ENCODE peak calls at places on chromosome 7, in four cellular contexts. N, H, L and W are unnamed samples.

GRCh38 chr7:43302211-43302711 is 189.8 kb downstream of the HECW1 start:
- DNase-seq in N (no peak), H (peak), L (no peak), W (no peak)

GRCh38 chr7:136062625-136063336 is 85.6 kb upstream of the MTPN start:
- DNase-seq in N (no peak), H (no peak), L (no peak), W (no peak)

GRCh38 chr7:95758187-95758586 is 14.2 kb upstream of the DYNC1I1 start:
- DNase-seq in N (no peak), H (no peak), L (no peak), W (no peak)

GRCh38 chr7:22821702-22822485 is 755 bp downstream of the TOMM7 start:
- DNase-seq in N (no peak), H (no peak), L (peak), W (no peak)

GRCh38 chr7:124908258-124908657 is 21.4 kb downstream of the POT1 start:
- DNase-seq in N (no peak), H (no peak), L (no peak), W (no peak)

GRCh38 chr7:43669286-43670081 is 59.8 kb downstream of the COA1 start:
- DNase-seq in N (no peak), H (no peak), L (peak), W (no peak)

GRCh38 chr7:152902054-152902453 is 142.5 kb downstream of the ACTR3B start:
- DNase-seq in N (no peak), H (no peak), L (no peak), W (no peak)

GRCh38 chr7:27110977-27111752 is 8.7 kb upstream of the HOXA2 start:
- DNase-seq in N (no peak), H (no peak), L (no peak), W (no peak)

GRCh38 chr7:75696263-75697037 is 42.3 kb downstream of the HIP1 start:
- DNase-seq in N (no peak), H (no peak), L (no peak), W (no peak)

GRCh38 chr7:107501593-107501992 is 31.7 kb downstream of the GPR22 start:
- DNase-seq in N (no peak), H (peak), L (peak), W (no peak)

GRCh38 chr7:30829476-30829875 is 58.3 kb downstream of the MINDY4 start:
- DNase-seq in N (no peak), H (no peak), L (no peak), W (no peak)

GRCh38 chr7:30828591-30828990 is 57.4 kb downstream of the MINDY4 start:
- DNase-seq in N (no peak), H (no peak), L (no peak), W (no peak)

GRCh38 chr7:30831936-30832335 is 60.7 kb downstream of the MINDY4 start:
- DNase-seq in N (no peak), H (no peak), L (no peak), W (no peak)

GRCh38 chr7:30835396-30835915 is 64.2 kb downstream of the MINDY4 start:
- DNase-seq in N (no peak), H (no peak), L (no peak), W (no peak)

GRCh38 chr7:30831227-30831626 is 60.0 kb downstream of the MINDY4 start:
- DNase-seq in N (no peak), H (no peak), L (no peak), W (no peak)
- TF ChIP-seq POLR2AphosphoS5 in N (no peak), H (no peak), L (no peak), W (no peak)

GRCh38 chr7:2820508-2820934 is 23.6 kb downstream of the GNA12 start:
- DNase-seq in N (no peak), H (peak), L (no peak), W (no peak)

GRCh38 chr7:2823124-2823523 is 21.0 kb downstream of the GNA12 start:
- DNase-seq in N (no peak), H (no peak), L (no peak), W (no peak)

GRCh38 chr7:2819954-2820397 is 24.1 kb downstream of the GNA12 start:
- DNase-seq in N (no peak), H (no peak), L (no peak), W (no peak)

GRCh38 chr7:2821842-2822507 is 22.1 kb downstream of the GNA12 start:
- DNase-seq in N (no peak), H (no peak), L (no peak), W (no peak)

GRCh38 chr7:2821161-2821841 is 22.8 kb downstream of the GNA12 start:
- DNase-seq in N (peak), H (no peak), L (no peak), W (no peak)
- TF ChIP-seq TAF1 in N (no peak), H (no peak), L (no peak), W (no peak)

GRCh38 chr7:158802535-158803199 is 26.6 kb downstream of the ESYT2 start:
- DNase-seq in N (no peak), H (no peak), L (no peak), W (no peak)
- TF ChIP-seq POLR2A in N (no peak), H (no peak), L (no peak), W (no peak)

DNA sequence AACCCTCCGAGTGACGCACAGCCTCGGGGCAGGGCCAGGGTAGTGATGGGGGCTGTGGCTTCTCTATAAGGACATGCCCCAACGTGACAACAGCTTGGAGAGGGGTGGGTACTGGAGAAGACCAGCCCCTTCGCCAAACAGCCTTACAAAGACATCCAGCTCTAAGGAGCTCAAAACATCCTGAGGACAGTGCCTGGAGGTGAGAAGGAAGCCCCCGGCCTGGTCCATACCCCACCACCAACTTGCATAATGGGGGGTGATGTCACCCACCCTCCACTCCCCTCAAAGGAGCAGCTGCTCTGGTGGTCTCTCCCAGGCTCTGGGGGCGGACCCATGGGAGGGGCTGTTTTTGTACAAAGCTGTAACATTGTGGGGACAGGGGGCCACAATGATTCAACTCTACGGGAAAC is 15.1 kb downstream of the PRSS2 start:
- DNase-seq in N (no peak), H (no peak), L (peak), W (no peak)
- TF ChIP-seq POLR2AphosphoS5 in N (no peak), H (no peak), L (no peak), W (no peak)

GRCh38 chr7:93941956-93942355 is 20.4 kb downstream of the GNG11 start:
- DNase-seq in N (no peak), H (no peak), L (no peak), W (no peak)
- TF ChIP-seq TAF1 in N (no peak), H (no peak), L (no peak), W (no peak)

DNA sequence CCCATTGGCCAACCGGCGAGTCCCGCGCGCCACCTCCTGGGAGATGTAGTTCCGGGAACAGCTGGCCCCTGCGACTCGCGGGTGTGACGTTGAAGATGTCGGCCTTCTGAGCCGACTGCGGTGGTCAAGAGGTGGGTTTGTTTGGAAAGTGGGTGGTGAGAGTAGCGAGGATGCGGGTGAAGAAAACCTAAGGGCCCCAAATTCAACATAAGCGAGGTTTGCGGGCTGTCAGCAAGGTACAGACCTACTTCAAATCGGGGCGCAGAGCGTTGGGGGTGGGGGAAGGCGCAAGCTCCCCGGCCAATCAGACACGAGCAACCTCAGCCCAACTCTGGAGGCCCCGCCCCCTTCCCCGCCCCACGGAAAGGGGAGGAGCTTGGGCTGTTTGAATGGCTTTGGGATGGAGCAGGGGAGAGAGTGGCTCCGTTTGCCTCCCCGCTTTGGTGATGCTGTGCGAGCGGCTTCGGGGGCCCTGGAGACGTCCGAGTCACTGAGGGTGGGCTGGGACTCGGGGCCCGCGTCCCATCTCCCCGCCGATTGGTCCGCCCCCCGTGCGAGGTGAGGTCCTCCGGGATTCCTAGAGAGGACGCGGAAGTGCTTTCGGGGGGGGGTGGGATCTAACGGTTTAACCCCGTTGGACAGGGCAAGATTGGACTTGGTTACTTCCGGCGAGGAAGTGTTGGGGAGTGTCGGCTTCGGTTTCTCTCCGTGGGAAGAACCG is at the start of gene ZKSCAN5:
- DNase-seq in N (peak), H (peak), L (peak), W (peak)
- TF ChIP-seq POLR2A in N (peak), H (peak), L (peak), W (peak)

GRCh38 chr7:36149694-36150452 is 3.2 kb upstream of the EEPD1 start:
- DNase-seq in N (no peak), H (no peak), L (no peak), W (no peak)

GRCh38 chr7:36147361-36147760 is 5.7 kb upstream of the EEPD1 start:
- DNase-seq in N (no peak), H (no peak), L (no peak), W (no peak)

GRCh38 chr7:36141850-36142249 is 11.2 kb upstream of the EEPD1 start:
- DNase-seq in N (no peak), H (no peak), L (no peak), W (no peak)

GRCh38 chr7:36148422-36149065 is 4.5 kb upstream of the EEPD1 start:
- DNase-seq in N (no peak), H (no peak), L (no peak), W (no peak)

GRCh38 chr7:36145686-36146085 is 7.4 kb upstream of the EEPD1 start:
- DNase-seq in N (no peak), H (no peak), L (no peak), W (no peak)
- TF ChIP-seq POLR2AphosphoS5 in N (no peak), H (no peak), L (no peak), W (no peak)